ENCODE peak calls at places on chromosomes 13 and 19, in seven cellular contexts. J is thoracic aorta; Q is ureter; E is stimulated activated CD4-positive, alpha-beta T cell treated with anti-CD3 and anti-CD28 coated beads, TNF-alpha, amount 100 ng/mL, for 24 hours; S is retina; U is Calu3; L is Caco-2. R is an unnamed sample.
A peak's percentile ranks its signal among the peaks of the same experiment; 100 is the strongest.

GRCh38 chr13:32297206-32297605 is 18.0 kb downstream of the ZAR1L start:
- DNase-seq in J (no peak), Q (no peak), E (no peak), S (no peak), U (no peak), L (no peak), R (no peak)

GRCh38 chr13:30932481-30933333 is at the start of gene TEX26:
- DNase-seq in J (no peak), Q (no peak), E (no peak), S (peak; percentile 82), U (no peak), L (no peak), R (no peak)

GRCh38 chr13:76791290-76791664 is 94.9 kb downstream of the KCTD12 start:
- DNase-seq in J (no peak), Q (no peak), E (no peak), S (no peak), U (no peak), L (no peak), R (no peak)

GRCh38 chr13:94414141-94414540 is 65.3 kb downstream of the DCT start:
- DNase-seq in J (no peak), Q (no peak), E (no peak), S (no peak), U (no peak), L (no peak), R (no peak)

GRCh38 chr19:17944301-17944700 is 11.5 kb downstream of the CCDC124 start:
- DNase-seq in J (no peak), Q (no peak), E (no peak), S (no peak), U (no peak), L (no peak), R (no peak)

GRCh38 chr13:46295531-46296464 is 84.1 kb downstream of the LRRC63 start:
- DNase-seq in J (no peak), Q (no peak), E (no peak), S (peak; percentile 18), U (no peak), L (no peak), R (peak; percentile 60)

GRCh38 chr19:1698636-1699035 is 46.2 kb upstream of the TCF3 start:
- DNase-seq in J (no peak), Q (no peak), E (no peak), S (no peak), U (no peak), L (no peak), R (no peak)

GRCh38 chr19:37699057-37699456 is 20.5 kb downstream of the ZNF607 start:
- DNase-seq in J (no peak), Q (no peak), E (no peak), S (no peak), U (no peak), L (no peak), R (no peak)

GRCh38 chr19:29831041-29831548 is 19.3 kb downstream of the CCNE1 start:
- DNase-seq in J (no peak), Q (no peak), E (no peak), S (no peak), U (peak; percentile 53), L (no peak), R (no peak)

GRCh38 chr19:50558039-50558438 is 10.2 kb downstream of the LRRC4B start:
- DNase-seq in J (no peak), Q (no peak), E (no peak), S (no peak), U (no peak), L (no peak), R (no peak)

GRCh38 chr13:20400774-20401173 is 124.9 kb downstream of the CRYL1 start:
- DNase-seq in J (no peak), Q (no peak), E (no peak), S (no peak), U (no peak), L (no peak), R (no peak)